ENCODE peak calls at places on chromosomes 13 and 19, in eight cellular contexts. H is activated naive CD8-positive, alpha-beta T cell treated with anti-CD3 and anti-CD28 coated beads, Interleukin-2, amount 50 U/mL, for 24 hours; V is NCI-H345; P is astrocyte of the hippocampus; A is fibroblast of the aortic adventitia; L is midbrain; N is stimulated activated naive B cell treated with anti-CD40 and anti-IgM and Interleukin-4, amounts not matched to agents 10 μg/mL and 1 μg/mL and 100 μg/mL, for 72 hours; G is mucosa of descending colon. B is an unnamed sample.

GRCh38 chr19:54186934-54187381 is 2.4 kb downstream of the MBOAT7 start:
- DNase-seq in H (no peak), V (no peak), P (no peak), A (no peak), L (no peak), N (no peak), G (peak; percentile 90), B (no peak)

GRCh38 chr13:91946498-91947070 is 548.2 kb downstream of the GPC5 start:
- DNase-seq in H (no peak), V (peak; percentile 50), P (peak; percentile 46), A (peak; percentile 0), L (peak; percentile 40), N (no peak), G (peak; percentile 1), B (peak; percentile 63)

GRCh38 chr19:53294786-53295441 is 27.4 kb upstream of the VN1R4 start:
- DNase-seq in H (no peak), V (no peak), P (peak; percentile 5), A (no peak), L (no peak), N (no peak), G (no peak), B (peak; percentile 29)

GRCh38 chr19:54517483-54517882 is 14.9 kb downstream of the LAIR2 start:
- DNase-seq in H (peak; percentile 71), V (no peak), P (peak; percentile 78), A (peak; percentile 21), L (peak; percentile 36), N (peak; percentile 29), G (peak; percentile 78), B (peak; percentile 60)

GRCh38 chr13:100176781-100177389 is 88.0 kb downstream of the PCCA start:
- DNase-seq in H (no peak), V (peak; percentile 76), P (peak; percentile 74), A (peak; percentile 50), L (no peak), N (no peak), G (no peak), B (peak; percentile 30)

GRCh38 chr19:56667311-56667870 is 4.2 kb downstream of the ZNF835 start:
- DNase-seq in H (no peak), V (no peak), P (no peak), A (no peak), L (no peak), N (no peak), G (no peak), B (no peak)

GRCh38 chr13:104085611-104086010 is 1019.4 kb upstream of the SLC10A2 start:
- DNase-seq in H (no peak), V (no peak), P (no peak), A (no peak), L (no peak), N (no peak), G (no peak), B (no peak)

GRCh38 chr19:13441810-13442512 is 64.3 kb downstream of the CACNA1A start:
- DNase-seq in H (peak; percentile 46), V (no peak), P (peak; percentile 74), A (peak; percentile 66), L (no peak), N (no peak), G (peak; percentile 53), B (peak; percentile 91)

GRCh38 chr19:16001481-16002312 is 52.9 kb downstream of the OR10H4 start:
- DNase-seq in H (peak; percentile 37), V (no peak), P (peak; percentile 25), A (peak; percentile 86), L (no peak), N (peak; percentile 34), G (peak; percentile 37), B (no peak)

GRCh38 chr19:51691122-51692064 is 1.7 kb upstream of the SPACA6 start:
- DNase-seq in H (no peak), V (no peak), P (peak; percentile 39), A (peak; percentile 70), L (peak; percentile 36), N (no peak), G (no peak), B (peak; percentile 30)

GRCh38 chr19:48926909-48927308 is 6.6 kb upstream of the DHDH start:
- DNase-seq in H (peak; percentile 8), V (no peak), P (peak; percentile 93), A (peak; percentile 99), L (no peak), N (no peak), G (peak; percentile 34), B (no peak)